ENCODE peak calls at places on chromosomes 6 and 20, in five cellular contexts. One of them, this sample, is unnamed. For H3K9me3, the result is how much of the 10 kb centered on the place peaks cover.

GRCh38 chr6:108689279-108690161 is 128.8 kb downstream of the FOXO3 start:
- DNase-seq in WERI-Rb-1: no peak
- DNase-seq in body of pancreas: peak
- DNase-seq in heart left ventricle: peak
- DNase-seq in PC-3: peak
- DNase-seq in this sample: no peak

GRCh38 chr6:56424542-56425083 is 177.2 kb upstream of the COL21A1 start:
- DNase-seq in WERI-Rb-1: no peak
- DNase-seq in body of pancreas: no peak
- DNase-seq in PC-3: no peak
- DNase-seq in heart left ventricle: no peak
- DNase-seq in this sample: no peak

GRCh38 chr6:24935323-24935722 is 437 bp downstream of the RIPOR2 start:
- DNase-seq in WERI-Rb-1: no peak
- DNase-seq in PC-3: peak
- DNase-seq in body of pancreas: no peak
- DNase-seq in heart left ventricle: no peak
- DNase-seq in this sample: no peak

GRCh38 chr6:3228046-3228671 is 706 bp upstream of the TUBB2B start:
- DNase-seq in PC-3: no peak
- DNase-seq in body of pancreas: no peak
- DNase-seq in heart left ventricle: no peak
- DNase-seq in WERI-Rb-1: peak
- DNase-seq in this sample: no peak

GRCh38 chr20:54772931-54773642 is 297.7 kb downstream of the DOK5 start:
- DNase-seq in body of pancreas: no peak
- DNase-seq in WERI-Rb-1: no peak
- DNase-seq in heart left ventricle: no peak
- DNase-seq in PC-3: no peak
- DNase-seq in this sample: no peak

GRCh38 chr20:46093531-46093930 is 3.8 kb upstream of the NCOA5 start:
- DNase-seq in WERI-Rb-1: no peak
- DNase-seq in PC-3: peak
- DNase-seq in heart left ventricle: no peak
- DNase-seq in body of pancreas: no peak
- DNase-seq in this sample: no peak

GRCh38 chr6:16239798-16240123 is 1.4 kb downstream of the GMPR start:
- DNase-seq in heart left ventricle: no peak
- DNase-seq in WERI-Rb-1: no peak
- DNase-seq in body of pancreas: no peak
- DNase-seq in PC-3: no peak
- DNase-seq in this sample: peak

GRCh38 chr6:129817332-129817731 is 43.8 kb downstream of the TMEM244 start:
- DNase-seq in WERI-Rb-1: no peak
- DNase-seq in body of pancreas: no peak
- DNase-seq in heart left ventricle: no peak
- DNase-seq in PC-3: no peak
- DNase-seq in this sample: no peak

GRCh38 chr6:70124882-70125535 is 177.9 kb downstream of the COL9A1 start:
- DNase-seq in WERI-Rb-1: no peak
- DNase-seq in body of pancreas: no peak
- DNase-seq in heart left ventricle: no peak
- DNase-seq in PC-3: peak
- DNase-seq in this sample: no peak

GRCh38 chr6:21885532-21886089 is 292.1 kb downstream of the SOX4 start:
- DNase-seq in PC-3: peak
- DNase-seq in WERI-Rb-1: peak
- DNase-seq in heart left ventricle: no peak
- DNase-seq in body of pancreas: no peak
- DNase-seq in this sample: no peak

GRCh38 chr6:15495375-15495901 is 167.4 kb downstream of the DTNBP1 start:
- DNase-seq in heart left ventricle: no peak
- DNase-seq in PC-3: no peak
- DNase-seq in WERI-Rb-1: no peak
- DNase-seq in body of pancreas: no peak
- DNase-seq in this sample: no peak

GRCh38 chr20:41468994-41469600 is 102.5 kb upstream of the EMILIN3 start:
- DNase-seq in body of pancreas: no peak
- DNase-seq in heart left ventricle: no peak
- DNase-seq in PC-3: no peak
- DNase-seq in WERI-Rb-1: no peak
- DNase-seq in this sample: no peak

GRCh38 chr6:168865-169455 is 123.3 kb upstream of the DUSP22 start:
- DNase-seq in body of pancreas: no peak
- DNase-seq in heart left ventricle: no peak
- DNase-seq in WERI-Rb-1: no peak
- DNase-seq in PC-3: peak
- DNase-seq in this sample: peak

GRCh38 chr6:1614448-1614766 is 4.7 kb downstream of the FOXC1 start:
- DNase-seq in PC-3: no peak
- DNase-seq in WERI-Rb-1: no peak
- DNase-seq in body of pancreas: no peak
- DNase-seq in heart left ventricle: no peak
- DNase-seq in this sample: no peak

GRCh38 chr6:22873531-22874136 is 304.3 kb downstream of the HDGFL1 start:
- DNase-seq in body of pancreas: no peak
- DNase-seq in PC-3: no peak
- DNase-seq in heart left ventricle: no peak
- DNase-seq in WERI-Rb-1: no peak
- DNase-seq in this sample: no peak

GRCh38 chr20:63828951-63829350 is 2.1 kb downstream of the ZBTB46 start:
- DNase-seq in WERI-Rb-1: no peak
- DNase-seq in heart left ventricle: no peak
- DNase-seq in body of pancreas: no peak
- DNase-seq in PC-3: no peak
- DNase-seq in this sample: no peak
- H3K4me3 ChIP-seq in WERI-Rb-1: no peak
- H3K4me3 ChIP-seq in heart left ventricle: peak
- H3K4me3 ChIP-seq in body of pancreas: no peak
- H3K4me3 ChIP-seq in PC-3: no peak
- H3K4me3 ChIP-seq in this sample: no peak

DNA sequence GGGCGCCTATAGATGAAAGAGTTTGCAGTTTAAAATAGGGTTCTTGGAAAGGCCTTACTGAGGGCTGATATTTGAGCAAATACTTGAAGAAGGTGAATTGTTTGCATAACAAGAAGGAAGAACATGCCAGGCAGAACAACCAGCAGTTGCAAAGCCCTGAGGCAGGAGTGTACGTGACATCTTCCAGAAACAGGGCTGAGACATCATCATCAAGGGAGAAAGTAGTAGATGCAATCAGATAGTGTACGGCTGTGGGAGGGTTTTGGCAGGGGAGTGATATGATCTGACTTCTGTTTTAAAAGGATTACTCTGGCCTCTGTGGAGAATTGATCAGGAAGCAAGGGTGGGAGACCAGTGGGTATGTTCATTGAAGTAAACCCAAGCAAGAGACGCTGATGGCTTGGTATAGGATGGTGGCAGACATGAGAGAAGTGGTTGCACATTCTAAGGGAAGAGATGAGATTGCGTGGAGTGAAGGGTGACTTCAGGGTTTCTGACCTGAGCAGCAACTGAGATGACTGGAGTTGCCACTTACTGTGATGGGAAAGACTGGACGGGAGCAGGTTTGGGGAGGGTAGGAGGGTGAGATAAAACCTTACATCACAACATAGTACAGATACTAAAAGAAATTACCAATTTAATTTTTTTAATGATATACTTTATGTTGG is 28.8 kb downstream of the RIOK1 start:
- DNase-seq in PC-3: peak
- DNase-seq in heart left ventricle: no peak
- DNase-seq in body of pancreas: no peak
- DNase-seq in WERI-Rb-1: no peak
- DNase-seq in this sample: no peak
- H3K27ac ChIP-seq in PC-3: peak
- H3K27ac ChIP-seq in heart left ventricle: no peak
- H3K27ac ChIP-seq in body of pancreas: no peak
- H3K27ac ChIP-seq in WERI-Rb-1: no peak
- H3K27ac ChIP-seq in this sample: no peak

GRCh38 chr6:160911949-160912348 is 79.6 kb upstream of the MAP3K4 start:
- DNase-seq in WERI-Rb-1: no peak
- DNase-seq in PC-3: no peak
- DNase-seq in heart left ventricle: no peak
- DNase-seq in body of pancreas: no peak
- DNase-seq in this sample: no peak
- H3K9me3 ChIP-seq in WERI-Rb-1: under half
- H3K9me3 ChIP-seq in PC-3: under half
- H3K9me3 ChIP-seq in heart left ventricle: under half
- H3K9me3 ChIP-seq in body of pancreas: under half
- H3K9me3 ChIP-seq in this sample: under half

GRCh38 chr6:34333858-34334257 is 58.6 kb downstream of the NUDT3 start:
- DNase-seq in body of pancreas: no peak
- DNase-seq in PC-3: no peak
- DNase-seq in WERI-Rb-1: no peak
- DNase-seq in heart left ventricle: peak
- DNase-seq in this sample: no peak

GRCh38 chr6:34334796-34335416 is 57.6 kb downstream of the NUDT3 start:
- DNase-seq in body of pancreas: no peak
- DNase-seq in heart left ventricle: no peak
- DNase-seq in WERI-Rb-1: no peak
- DNase-seq in PC-3: no peak
- DNase-seq in this sample: no peak

GRCh38 chr6:34338377-34338776 is 54.1 kb downstream of the NUDT3 start:
- DNase-seq in WERI-Rb-1: no peak
- DNase-seq in PC-3: no peak
- DNase-seq in heart left ventricle: no peak
- DNase-seq in body of pancreas: no peak
- DNase-seq in this sample: no peak

GRCh38 chr6:34331361-34332050 is 61.0 kb downstream of the NUDT3 start:
- DNase-seq in WERI-Rb-1: no peak
- DNase-seq in body of pancreas: no peak
- DNase-seq in heart left ventricle: no peak
- DNase-seq in PC-3: no peak
- DNase-seq in this sample: no peak

DNA sequence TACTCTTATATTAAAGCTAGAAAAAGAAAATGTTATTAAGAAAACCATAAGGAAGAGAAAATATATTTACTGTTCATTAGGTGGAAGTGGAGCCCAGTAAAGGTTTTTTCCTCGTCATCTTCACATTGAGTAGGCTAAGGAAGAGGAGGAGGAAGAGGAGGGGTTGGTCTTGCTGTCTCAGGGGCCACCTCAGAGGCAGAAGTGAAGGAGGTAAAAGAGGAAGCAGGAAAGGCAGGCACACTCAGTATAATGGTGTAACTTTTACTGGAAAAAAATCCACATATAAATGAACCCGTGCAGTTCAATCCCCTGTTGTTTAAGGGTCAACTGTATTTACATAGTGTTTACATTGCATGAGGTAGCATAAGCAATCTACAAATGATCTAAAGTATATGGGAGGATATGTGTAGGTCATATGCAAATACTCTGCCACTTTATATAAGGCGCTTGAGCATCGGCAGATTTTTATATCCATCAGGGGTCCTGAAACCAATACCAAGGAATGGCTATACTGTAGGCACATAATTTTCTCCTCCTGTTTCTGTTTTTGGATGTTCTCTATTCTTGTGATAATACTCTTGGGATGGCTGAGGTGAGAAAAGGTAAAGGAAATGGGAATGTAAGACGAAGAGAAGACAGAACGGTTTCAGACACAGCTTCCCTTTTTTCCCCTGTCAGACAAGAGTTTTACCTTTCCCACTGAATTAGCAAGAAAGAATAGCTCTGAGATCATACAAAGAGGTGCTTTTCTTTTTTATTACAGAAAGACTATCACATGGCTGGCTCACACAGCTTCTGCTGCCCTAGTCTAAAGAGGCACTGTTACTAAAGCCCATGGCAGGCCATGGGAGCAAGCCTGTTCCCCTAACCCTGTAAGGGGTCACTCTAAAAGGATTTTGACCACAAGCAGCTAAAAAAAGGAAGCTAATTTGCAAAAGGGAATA is 59.9 kb downstream of the NUDT3 start:
- DNase-seq in body of pancreas: no peak
- DNase-seq in heart left ventricle: no peak
- DNase-seq in WERI-Rb-1: no peak
- DNase-seq in PC-3: no peak
- DNase-seq in this sample: no peak
- H3K4me3 ChIP-seq in body of pancreas: no peak
- H3K4me3 ChIP-seq in heart left ventricle: no peak
- H3K4me3 ChIP-seq in WERI-Rb-1: no peak
- H3K4me3 ChIP-seq in PC-3: no peak
- H3K4me3 ChIP-seq in this sample: no peak

GRCh38 chr6:139336994-139337393 is 37.5 kb downstream of the CITED2 start:
- DNase-seq in body of pancreas: no peak
- DNase-seq in PC-3: no peak
- DNase-seq in heart left ventricle: no peak
- DNase-seq in WERI-Rb-1: no peak
- DNase-seq in this sample: no peak

GRCh38 chr6:139335447-139336210 is 38.8 kb downstream of the CITED2 start:
- DNase-seq in PC-3: no peak
- DNase-seq in body of pancreas: no peak
- DNase-seq in heart left ventricle: no peak
- DNase-seq in WERI-Rb-1: no peak
- DNase-seq in this sample: no peak

GRCh38 chr6:139336488-139336887 is 38.0 kb downstream of the CITED2 start:
- DNase-seq in WERI-Rb-1: no peak
- DNase-seq in heart left ventricle: no peak
- DNase-seq in PC-3: no peak
- DNase-seq in body of pancreas: peak
- DNase-seq in this sample: no peak

GRCh38 chr6:139337830-139338229 is 36.6 kb downstream of the CITED2 start:
- DNase-seq in heart left ventricle: no peak
- DNase-seq in PC-3: no peak
- DNase-seq in body of pancreas: no peak
- DNase-seq in WERI-Rb-1: no peak
- DNase-seq in this sample: no peak

GRCh38 chr6:139334791-139335446 is 39.5 kb downstream of the CITED2 start:
- DNase-seq in body of pancreas: no peak
- DNase-seq in PC-3: peak
- DNase-seq in WERI-Rb-1: no peak
- DNase-seq in heart left ventricle: no peak
- DNase-seq in this sample: no peak
- H3K27ac ChIP-seq in body of pancreas: no peak
- H3K27ac ChIP-seq in PC-3: no peak
- H3K27ac ChIP-seq in WERI-Rb-1: no peak
- H3K27ac ChIP-seq in heart left ventricle: peak
- H3K27ac ChIP-seq in this sample: no peak

GRCh38 chr6:13099771-13100170 is 228.6 kb downstream of the TBC1D7 start:
- DNase-seq in PC-3: peak
- DNase-seq in heart left ventricle: no peak
- DNase-seq in WERI-Rb-1: no peak
- DNase-seq in body of pancreas: no peak
- DNase-seq in this sample: no peak

GRCh38 chr6:13103169-13103568 is 225.2 kb downstream of the TBC1D7 start:
- DNase-seq in PC-3: no peak
- DNase-seq in body of pancreas: no peak
- DNase-seq in WERI-Rb-1: no peak
- DNase-seq in heart left ventricle: no peak
- DNase-seq in this sample: no peak

GRCh38 chr6:13101409-13101808 is 226.9 kb downstream of the TBC1D7 start:
- DNase-seq in WERI-Rb-1: no peak
- DNase-seq in body of pancreas: no peak
- DNase-seq in heart left ventricle: no peak
- DNase-seq in PC-3: no peak
- DNase-seq in this sample: no peak

GRCh38 chr6:13101985-13102384 is 226.4 kb downstream of the TBC1D7 start:
- DNase-seq in body of pancreas: no peak
- DNase-seq in WERI-Rb-1: no peak
- DNase-seq in PC-3: no peak
- DNase-seq in heart left ventricle: no peak
- DNase-seq in this sample: no peak

GRCh38 chr6:13105139-13105538 is 223.2 kb downstream of the TBC1D7 start:
- DNase-seq in heart left ventricle: no peak
- DNase-seq in WERI-Rb-1: no peak
- DNase-seq in PC-3: no peak
- DNase-seq in body of pancreas: no peak
- DNase-seq in this sample: no peak
- H3K9me3 ChIP-seq in heart left ventricle: under half
- H3K9me3 ChIP-seq in WERI-Rb-1: under half
- H3K9me3 ChIP-seq in PC-3: under half
- H3K9me3 ChIP-seq in body of pancreas: under half
- H3K9me3 ChIP-seq in this sample: under half